ENCODE peak calls at places on chromosomes 1 and 21, in five cellular contexts. One of them, this sample, is unnamed.

GRCh38 chr1:77824694-77825355 is 45.4 kb downstream of the MIGA1 start:
- DNase-seq in WERI-Rb-1: no peak
- DNase-seq in GM13976: no peak
- DNase-seq in neuronal stem cell: no peak
- DNase-seq in GM06990: no peak
- DNase-seq in this sample: no peak

GRCh38 chr1:232687304-232687703 is 57.4 kb upstream of the SIPA1L2 start:
- DNase-seq in GM06990: no peak
- DNase-seq in WERI-Rb-1: no peak
- DNase-seq in GM13976: no peak
- DNase-seq in neuronal stem cell: no peak
- DNase-seq in this sample: no peak

GRCh38 chr21:38955495-38955894 is 149.8 kb downstream of the ETS2 start:
- DNase-seq in neuronal stem cell: no peak
- DNase-seq in WERI-Rb-1: no peak
- DNase-seq in GM06990: no peak
- DNase-seq in GM13976: no peak
- DNase-seq in this sample: no peak

GRCh38 chr1:102045752-102046151 is 49.0 kb upstream of the OLFM3 start:
- DNase-seq in neuronal stem cell: no peak
- DNase-seq in GM06990: no peak
- DNase-seq in WERI-Rb-1: no peak
- DNase-seq in GM13976: no peak
- DNase-seq in this sample: no peak

GRCh38 chr1:92792340-92792782 is 7.5 kb upstream of the EVI5 start:
- DNase-seq in GM13976: no peak
- DNase-seq in WERI-Rb-1: no peak
- DNase-seq in neuronal stem cell: peak; percentile 24
- DNase-seq in GM06990: no peak
- DNase-seq in this sample: no peak

GRCh38 chr1:221912230-221912629 is 170.3 kb upstream of the DUSP10 start:
- DNase-seq in GM13976: no peak
- DNase-seq in GM06990: no peak
- DNase-seq in WERI-Rb-1: no peak
- DNase-seq in neuronal stem cell: no peak
- DNase-seq in this sample: no peak

GRCh38 chr1:232369451-232369850 is 260.5 kb downstream of the SIPA1L2 start:
- DNase-seq in neuronal stem cell: no peak
- DNase-seq in WERI-Rb-1: no peak
- DNase-seq in GM13976: no peak
- DNase-seq in GM06990: no peak
- DNase-seq in this sample: no peak

GRCh38 chr1:26367441-26367840 is 5.1 kb downstream of the ZNF683 start:
- DNase-seq in WERI-Rb-1: no peak
- DNase-seq in GM06990: no peak
- DNase-seq in GM13976: no peak
- DNase-seq in neuronal stem cell: no peak
- DNase-seq in this sample: no peak

GRCh38 chr1:167668108-167668507 is 38.1 kb downstream of the RCSD1 start:
- DNase-seq in WERI-Rb-1: no peak
- DNase-seq in neuronal stem cell: no peak
- DNase-seq in GM06990: peak; percentile 46
- DNase-seq in GM13976: no peak
- DNase-seq in this sample: no peak

GRCh38 chr1:157948547-157949152 is 44.8 kb upstream of the KIRREL1 start:
- DNase-seq in GM13976: peak; percentile 27
- DNase-seq in WERI-Rb-1: peak; percentile 71
- DNase-seq in neuronal stem cell: peak; percentile 46
- DNase-seq in GM06990: no peak
- DNase-seq in this sample: peak; percentile 50

GRCh38 chr1:62500210-62500609 is 63.4 kb downstream of the USP1 start:
- DNase-seq in GM06990: no peak
- DNase-seq in GM13976: no peak
- DNase-seq in neuronal stem cell: no peak
- DNase-seq in WERI-Rb-1: no peak
- DNase-seq in this sample: no peak

GRCh38 chr1:3117879-3118278 is 48.9 kb downstream of the PRDM16 start:
- DNase-seq in neuronal stem cell: no peak
- DNase-seq in WERI-Rb-1: no peak
- DNase-seq in GM13976: no peak
- DNase-seq in GM06990: no peak
- DNase-seq in this sample: no peak

GRCh38 chr1:234139966-234140365 is 233.3 kb upstream of the COA6 start:
- DNase-seq in neuronal stem cell: no peak
- DNase-seq in GM13976: no peak
- DNase-seq in WERI-Rb-1: no peak
- DNase-seq in GM06990: no peak
- DNase-seq in this sample: no peak

GRCh38 chr21:16419188-16419874 is 689.5 kb downstream of the USP25 start:
- DNase-seq in WERI-Rb-1: no peak
- DNase-seq in GM06990: no peak
- DNase-seq in GM13976: no peak
- DNase-seq in neuronal stem cell: no peak
- DNase-seq in this sample: peak; percentile 86

GRCh38 chr1:207920481-207921050 is 9.6 kb upstream of the CD34 start:
- DNase-seq in neuronal stem cell: no peak
- DNase-seq in GM13976: no peak
- DNase-seq in WERI-Rb-1: no peak
- DNase-seq in GM06990: no peak
- DNase-seq in this sample: no peak

GRCh38 chr1:12040457-12041051 is 21.3 kb downstream of the MIIP start:
- DNase-seq in neuronal stem cell: peak; percentile 17
- DNase-seq in GM06990: peak; percentile 73
- DNase-seq in GM13976: peak; percentile 57
- DNase-seq in WERI-Rb-1: no peak
- DNase-seq in this sample: no peak

GRCh38 chr1:231581859-231582258 is 44.7 kb upstream of the DISC1 start:
- DNase-seq in GM13976: no peak
- DNase-seq in neuronal stem cell: no peak
- DNase-seq in GM06990: no peak
- DNase-seq in WERI-Rb-1: no peak
- DNase-seq in this sample: no peak

GRCh38 chr1:68121536-68121935 is 71.1 kb upstream of the DIRAS3 start:
- DNase-seq in GM13976: no peak
- DNase-seq in WERI-Rb-1: no peak
- DNase-seq in GM06990: no peak
- DNase-seq in neuronal stem cell: no peak
- DNase-seq in this sample: no peak

GRCh38 chr1:185157599-185158469 is 867 bp downstream of the SWT1 start:
- DNase-seq in GM06990: no peak
- DNase-seq in WERI-Rb-1: peak; percentile 10
- DNase-seq in neuronal stem cell: peak; percentile 8
- DNase-seq in GM13976: no peak
- DNase-seq in this sample: peak; percentile 20

GRCh38 chr1:31657020-31657804 is 12.5 kb upstream of the PEF1 start:
- DNase-seq in GM06990: no peak
- DNase-seq in WERI-Rb-1: no peak
- DNase-seq in neuronal stem cell: no peak
- DNase-seq in GM13976: peak; percentile 22
- DNase-seq in this sample: no peak

GRCh38 chr1:74686941-74687340 is 13.3 kb upstream of the ERICH3 start:
- DNase-seq in neuronal stem cell: no peak
- DNase-seq in GM06990: no peak
- DNase-seq in WERI-Rb-1: peak; percentile 50
- DNase-seq in GM13976: no peak
- DNase-seq in this sample: no peak

This sample was measured in D341Med.